ENCODE peak calls at places on chromosomes 11 and 22, in seven cellular contexts. V is fibroblast of villous mesenchyme, W is progenitor cell of endocrine pancreas, J is choroid plexus epithelial cell, T is putamen, R is KBM-7, Z is activated T-cell treated with anti-CD3 and anti-CD28 coated beads for 1 hour. S is an unnamed sample.

GRCh38 chr11:129445226-129445625 is 69.6 kb downstream of the BARX2 start:
- DNase-seq in J (no peak), W (no peak), Z (no peak), R (no peak), V (no peak), T (no peak), S (no peak)

GRCh38 chr11:47768090-47768620 is 1.0 kb upstream of the FNBP4 start:
- DNase-seq in Z (peak), J (peak), T (peak), W (no peak), V (peak), R (peak), S (peak)

GRCh38 chr22:38741166-38741565 is 14.6 kb downstream of the SUN2 start:
- DNase-seq in V (no peak), J (no peak), T (no peak), R (no peak), Z (no peak), W (no peak), S (no peak)

GRCh38 chr22:30159561-30160353 is 79.5 kb downstream of the HORMAD2 start:
- DNase-seq in R (no peak), W (no peak), V (peak), T (no peak), Z (no peak), J (peak), S (peak)

GRCh38 chr11:115672999-115673411 is 168.8 kb upstream of the CADM1 start:
- DNase-seq in V (peak), T (no peak), Z (no peak), R (no peak), J (peak), W (no peak), S (no peak)

GRCh38 chr11:11072067-11072466 is 214.2 kb upstream of the ZBED5 start:
- DNase-seq in J (no peak), R (no peak), T (no peak), Z (no peak), V (no peak), W (no peak), S (peak)

GRCh38 chr22:45261407-45262088 is 20.9 kb upstream of the KIAA0930 start:
- DNase-seq in W (no peak), V (no peak), Z (no peak), R (no peak), J (no peak), T (no peak), S (no peak)

GRCh38 chr22:36922097-36922608 is 8.7 kb downstream of the CSF2RB start:
- DNase-seq in J (no peak), R (no peak), V (no peak), Z (no peak), W (no peak), T (no peak), S (peak)

GRCh38 chr11:9677951-9678350 is 14.1 kb downstream of the SWAP70 start:
- DNase-seq in V (no peak), J (no peak), Z (no peak), W (no peak), R (no peak), T (no peak), S (no peak)

S was measured in epithelial cell of esophagus.